ENCODE peak calls at places on chromosomes 1 and 21, in ten cellular contexts. G is tibial artery, T is SJCRH30, C is fibroblast of lung, U is osteoblast, Y is HCT116, P is left ventricle myocardium inferior, L is Peyer's patch, M is aorta, J is small intestine. N is an unnamed sample.

GRCh38 chr1:6083801-6084467 is 38.2 kb downstream of the KCNAB2 start:
- DNase-seq in P (no peak), M (no peak), U (no peak), J (no peak), L (no peak), T (no peak), C (peak), Y (no peak), G (no peak), N (no peak)

GRCh38 chr1:230105245-230105753 is 38.3 kb downstream of the GALNT2 start:
- DNase-seq in G (no peak), U (no peak), M (no peak), J (no peak), C (no peak), T (no peak), L (no peak), P (no peak), Y (no peak), N (no peak)

GRCh38 chr1:162905174-162905573 is 44.2 kb upstream of the CCDC190 start:
- DNase-seq in P (no peak), J (no peak), U (no peak), T (no peak), M (no peak), Y (no peak), C (no peak), G (no peak), L (no peak), N (no peak)

GRCh38 chr1:193111641-193112090 is 6.5 kb upstream of the GLRX2 start:
- DNase-seq in L (peak), M (peak), U (no peak), Y (peak), P (peak), C (peak), T (peak), G (peak), J (peak), N (no peak)

GRCh38 chr1:160114085-160114484 is 1.5 kb upstream of the ATP1A2 start:
- DNase-seq in J (no peak), L (no peak), T (no peak), M (no peak), U (peak), C (no peak), G (peak), Y (no peak), P (no peak), N (no peak)

GRCh38 chr1:230186003-230186863 is 119.2 kb downstream of the GALNT2 start:
- DNase-seq in L (peak), C (peak), U (peak), Y (peak), G (no peak), T (no peak), J (peak), M (no peak), P (no peak), N (no peak)

GRCh38 chr1:115862406-115862805 is 21.5 kb upstream of the NHLH2 start:
- DNase-seq in T (no peak), L (no peak), Y (no peak), M (no peak), U (no peak), P (no peak), J (no peak), G (no peak), C (no peak), N (no peak)

GRCh38 chr1:9643351-9644256 is 7.9 kb upstream of the PIK3CD start:
- DNase-seq in L (no peak), C (no peak), M (no peak), J (no peak), G (no peak), U (no peak), T (no peak), Y (no peak), P (no peak), N (no peak)

GRCh38 chr1:83897516-83897915 is 101.4 kb downstream of the TTLL7 start:
- DNase-seq in P (no peak), C (no peak), J (no peak), G (no peak), U (no peak), M (no peak), Y (no peak), L (no peak), T (peak), N (no peak)

GRCh38 chr1:115210302-115210711 is 121.0 kb upstream of the TSPAN2 start:
- DNase-seq in J (no peak), T (no peak), C (peak), P (no peak), U (no peak), L (no peak), Y (no peak), G (no peak), M (no peak), N (no peak)

GRCh38 chr1:51193564-51193963 is 42.5 kb upstream of the RNF11 start:
- DNase-seq in G (no peak), M (no peak), L (no peak), C (no peak), Y (no peak), U (no peak), T (no peak), P (no peak), J (no peak), N (no peak)

GRCh38 chr1:214934035-214934434 is 148.5 kb upstream of the KCNK2 start:
- DNase-seq in L (no peak), U (no peak), M (no peak), J (no peak), G (no peak), P (no peak), Y (no peak), C (no peak), T (no peak), N (no peak)

GRCh38 chr1:30905403-30905802 is 3.2 kb downstream of the SDC3 start:
- DNase-seq in U (peak), G (no peak), Y (no peak), C (no peak), J (no peak), P (no peak), L (no peak), T (no peak), M (no peak), N (no peak)

GRCh38 chr1:175742790-175743459 is 470 bp downstream of the TNR start:
- DNase-seq in P (no peak), L (no peak), G (peak), Y (no peak), U (no peak), J (peak), C (peak), M (no peak), T (peak), N (no peak)
- H3K4me3 ChIP-seq in P (no peak), L (no peak), G (no peak), Y (no peak), U (no peak), J (no peak), C (no peak), M (no peak), T (no peak), N (no peak)

GRCh38 chr1:12255918-12256317 is 26.1 kb downstream of the VPS13D start:
- DNase-seq in M (no peak), G (no peak), U (no peak), C (no peak), P (no peak), Y (no peak), L (no peak), J (no peak), T (no peak), N (no peak)
- H3K4me3 ChIP-seq in M (no peak), G (no peak), U (no peak), C (no peak), P (no peak), Y (no peak), L (no peak), J (no peak), T (no peak), N (no peak)

DNA sequence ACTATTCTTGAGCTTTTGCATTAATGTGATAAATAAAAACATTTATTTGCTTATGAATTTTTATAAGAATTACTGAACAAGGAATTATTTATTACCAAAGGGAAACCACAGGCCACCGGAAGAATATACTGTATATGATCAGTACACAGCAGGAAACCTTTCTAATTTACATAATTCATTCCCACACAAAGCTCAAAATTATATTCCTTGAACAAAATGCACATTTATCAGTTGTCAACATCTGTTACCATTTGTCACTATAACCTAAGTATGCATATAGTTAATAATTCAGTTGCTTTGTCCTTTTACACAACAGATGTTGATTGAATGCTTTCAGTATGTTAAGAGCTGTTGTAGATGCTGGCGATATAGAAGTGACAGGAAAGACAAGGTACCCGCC is 27.2 kb downstream of the VPS45 start:
- DNase-seq in J (no peak), C (no peak), U (no peak), L (no peak), M (no peak), G (no peak), P (no peak), Y (no peak), T (no peak), N (no peak)
- H3K4me3 ChIP-seq in J (no peak), C (no peak), U (no peak), L (no peak), M (no peak), G (no peak), P (no peak), Y (no peak), T (no peak), N (no peak)

GRCh38 chr21:45982758-45983731 is 1.5 kb downstream of the COL6A1 start:
- DNase-seq in L (no peak), P (peak), C (no peak), M (peak), U (peak), Y (no peak), J (no peak), T (no peak), G (peak), N (no peak)

GRCh38 chr21:45981154-45981606 is 390 bp upstream of the COL6A1 start:
- DNase-seq in P (peak), L (peak), G (peak), C (peak), T (peak), M (peak), J (peak), Y (peak), U (peak), N (no peak)

GRCh38 chr21:45980697-45981096 is 873 bp upstream of the COL6A1 start:
- DNase-seq in C (no peak), T (no peak), M (no peak), U (no peak), Y (no peak), G (no peak), L (no peak), P (no peak), J (no peak), N (no peak)

GRCh38 chr21:45981641-45982255 is at the start of gene COL6A1:
- DNase-seq in G (peak), C (peak), M (peak), Y (no peak), L (peak), P (peak), J (no peak), T (peak), U (peak), N (no peak)

GRCh38 chr21:45982256-45982757 is 737 bp downstream of the COL6A1 start:
- DNase-seq in J (no peak), C (no peak), G (peak), U (peak), P (no peak), M (peak), T (peak), Y (no peak), L (peak), N (no peak)
- H3K4me3 ChIP-seq in J (peak), C (peak), G (peak), U (peak), P (peak), M (peak), T (peak), Y (peak), L (peak), N (no peak)

DNA sequence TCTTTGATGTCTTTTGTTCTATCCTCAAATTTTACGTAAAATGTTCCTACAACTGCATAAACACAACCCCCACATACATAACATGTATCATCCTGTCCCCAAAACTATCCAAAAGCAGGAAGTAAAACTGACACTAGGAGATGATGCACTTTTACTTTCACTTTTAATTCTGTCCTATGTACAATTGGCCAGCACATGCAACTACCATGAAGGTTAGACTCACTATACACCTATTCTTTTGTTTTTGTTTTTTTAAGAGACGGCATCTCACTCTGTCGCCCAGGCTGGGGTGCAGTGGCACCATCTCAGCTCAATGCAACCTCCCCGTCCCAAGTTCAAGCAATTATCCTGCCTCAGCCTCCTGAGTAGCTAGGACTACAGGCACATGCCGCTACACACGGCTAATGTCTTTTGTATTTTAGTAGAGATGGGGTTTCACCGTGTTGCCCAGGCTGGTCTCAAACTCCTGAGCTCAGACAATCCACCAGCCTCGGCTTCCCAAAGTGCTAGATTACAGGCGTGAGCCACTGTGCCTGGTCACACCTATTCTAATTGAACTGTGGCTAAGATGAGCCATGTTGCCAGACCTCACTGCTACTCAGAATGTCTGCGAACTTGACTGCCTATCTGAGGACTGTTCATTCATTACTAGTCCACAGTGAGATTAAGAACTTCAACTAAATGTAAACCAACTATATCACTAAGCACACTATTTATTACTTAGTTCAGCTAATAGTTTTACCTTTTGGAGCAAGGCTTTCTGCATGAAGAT is 48.0 kb downstream of the TOR3A start:
- DNase-seq in J (peak), G (no peak), C (peak), P (no peak), L (no peak), M (no peak), Y (no peak), T (no peak), U (no peak), N (peak)
- H3K4me3 ChIP-seq in J (no peak), G (peak), C (peak), P (peak), L (peak), M (no peak), Y (peak), T (no peak), U (no peak), N (no peak)

N was measured in GM12864.